ENCODE peak calls at places on chromosomes 1 and 21, in four cellular contexts. Y, D, M and V are unnamed samples.
A peak's percentile ranks its signal among the peaks of the same experiment; 100 is the strongest.

GRCh38 chr21:37575536-37576083 is 209.0 kb downstream of the DYRK1A start:
- DNase-seq in Y (no peak), D (no peak), M (no peak), V (no peak)

GRCh38 chr1:231387770-231388669 is 34.1 kb downstream of the EGLN1 start:
- DNase-seq in Y (no peak), M (no peak), D (no peak), V (no peak)

GRCh38 chr1:176692431-176692830 is 229.5 kb downstream of the PAPPA2 start:
- DNase-seq in Y (no peak), M (no peak), D (no peak), V (peak; percentile 55)

GRCh38 chr1:30728832-30729638 is 5.7 kb upstream of the MATN1 start:
- DNase-seq in M (no peak), Y (no peak), D (no peak), V (no peak)

GRCh38 chr1:93690921-93691789 is 9.5 kb upstream of the BCAR3 start:
- DNase-seq in Y (no peak), M (no peak), D (no peak), V (no peak)

GRCh38 chr1:227926896-227927885 is 20.5 kb downstream of the WNT9A start:
- DNase-seq in M (no peak), Y (no peak), D (no peak), V (no peak)

GRCh38 chr1:18047122-18047521 is 60.5 kb upstream of the IGSF21 start:
- DNase-seq in Y (no peak), M (no peak), D (no peak), V (no peak)

GRCh38 chr1:113677250-113678158 is 81.8 kb downstream of the PHTF1 start:
- DNase-seq in Y (peak; percentile 49), D (no peak), M (peak; percentile 84), V (peak; percentile 74)

GRCh38 chr1:200029035-200029623 is 1.6 kb downstream of the NR5A2 start:
- DNase-seq in M (no peak), D (no peak), Y (peak; percentile 72), V (peak; percentile 79)

GRCh38 chr1:67814121-67814772 is 19.0 kb downstream of the GNG12 start:
- DNase-seq in M (no peak), Y (no peak), D (no peak), V (no peak)

GRCh38 chr1:221772107-221772506 is 30.2 kb upstream of the DUSP10 start:
- DNase-seq in Y (no peak), M (no peak), D (no peak), V (no peak)

GRCh38 chr1:30783244-30783915 is 25.8 kb upstream of the LAPTM5 start:
- DNase-seq in D (no peak), M (peak; percentile 75), Y (no peak), V (no peak)

GRCh38 chr1:228362141-228362883 is 44.3 kb downstream of the TRIM11 start:
- DNase-seq in D (no peak), M (no peak), Y (no peak), V (no peak)

GRCh38 chr1:246300653-246301549 is 206.2 kb downstream of the SMYD3 start:
- DNase-seq in M (no peak), Y (no peak), D (no peak), V (no peak)

GRCh38 chr1:183148599-183148998 is 37.5 kb upstream of the LAMC2 start:
- DNase-seq in M (no peak), D (no peak), Y (no peak), V (no peak)

GRCh38 chr21:41481191-41481590 is 26.8 kb downstream of the TMPRSS2 start:
- DNase-seq in Y (no peak), M (no peak), D (no peak), V (no peak)

GRCh38 chr1:24189528-24189927 is 2.4 kb upstream of the IFNLR1 start:
- DNase-seq in Y (no peak), M (no peak), D (peak; percentile 80), V (no peak)

GRCh38 chr1:36711480-36711879 is 228.8 kb upstream of the CSF3R start:
- DNase-seq in D (no peak), M (no peak), Y (no peak), V (no peak)

GRCh38 chr1:170156594-170156993 is 10.8 kb downstream of the NTMT2 start:
- DNase-seq in D (no peak), Y (no peak), M (no peak), V (no peak)

GRCh38 chr1:114248162-114248561 is 94.5 kb upstream of the SYT6 start:
- DNase-seq in D (no peak), Y (no peak), M (no peak), V (no peak)

GRCh38 chr1:20730690-20731056 is 1.8 kb downstream of the SH2D5 start:
- DNase-seq in Y (no peak), M (no peak), D (no peak), V (peak; percentile 28)

GRCh38 chr1:112971006-112971405 is 15.0 kb upstream of the SLC16A1 start:
- DNase-seq in Y (no peak), D (no peak), M (no peak), V (no peak)

GRCh38 chr1:243730499-243731150 is 119.4 kb downstream of the AKT3 start:
- DNase-seq in Y (no peak), M (no peak), D (no peak), V (no peak)

GRCh38 chr1:212366901-212367300 is 47.8 kb downstream of the PACC1 start:
- DNase-seq in Y (no peak), M (no peak), D (no peak), V (no peak)

GRCh38 chr1:180912211-180912800 is 391 bp upstream of the KIAA1614 start:
- DNase-seq in Y (no peak), M (no peak), D (no peak), V (no peak)

GRCh38 chr1:170162385-170163226 is 16.8 kb downstream of the NTMT2 start:
- DNase-seq in D (no peak), Y (no peak), M (no peak), V (no peak)

GRCh38 chr21:25464275-25464674 is 143.0 kb downstream of the MRPL39 start:
- DNase-seq in Y (no peak), D (no peak), M (no peak), V (no peak)

GRCh38 chr1:4044967-4045366 is 144.9 kb upstream of the C1orf174 start:
- DNase-seq in D (no peak), M (no peak), Y (no peak), V (no peak)

GRCh38 chr1:155078496-155079209 is at the start of gene EFNA3:
- DNase-seq in M (peak; percentile 98), D (no peak), Y (peak; percentile 50), V (peak; percentile 98)

GRCh38 chr1:107926436-107927080 is 38.4 kb downstream of the VAV3 start:
- DNase-seq in Y (no peak), M (no peak), D (no peak), V (no peak)

DNA sequence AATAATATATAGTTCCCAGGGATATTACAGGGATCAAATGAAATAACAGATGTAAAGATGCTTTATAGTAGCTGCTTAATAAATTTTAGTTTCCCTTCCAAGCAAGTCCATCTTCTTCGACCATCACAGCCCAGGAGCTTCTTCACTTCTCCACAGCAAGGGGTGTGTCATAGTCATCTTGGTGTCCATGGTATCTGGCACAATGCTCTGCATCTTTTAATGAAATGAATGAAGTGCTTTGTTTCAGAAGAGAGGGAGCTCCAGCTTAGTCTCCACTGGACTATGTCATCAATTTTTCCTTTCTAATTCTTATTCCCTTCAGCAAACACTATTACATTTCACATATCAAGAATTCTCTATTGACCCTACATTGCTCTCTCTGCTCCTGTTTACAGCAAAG is 4.9 kb upstream of the MACF1 start:
- DNase-seq in Y (no peak), D (no peak), M (no peak), V (no peak)
- TF ChIP-seq RAD21 in Y (no peak), D (no peak), M (no peak), V (no peak)

DNA sequence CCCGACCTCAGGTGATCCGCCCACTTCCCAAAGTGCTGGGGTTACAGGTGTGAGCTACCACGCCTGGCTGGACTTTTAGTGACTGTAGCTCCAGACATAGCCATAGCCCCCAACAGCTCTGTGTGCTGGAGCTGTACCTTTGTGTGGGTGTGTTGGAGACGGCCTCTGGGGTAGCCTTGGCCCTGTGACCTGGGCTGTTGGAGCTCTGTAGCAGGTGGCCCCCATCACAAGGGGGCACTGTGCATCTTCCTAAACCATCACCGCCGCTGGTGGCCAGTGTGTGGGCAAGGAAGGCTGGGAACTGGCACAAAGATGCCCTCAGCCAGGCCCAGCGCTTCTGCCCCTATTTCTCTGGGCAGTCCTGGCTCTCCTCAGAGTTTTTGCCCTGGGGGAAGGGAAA is 38.4 kb upstream of the FOXO6 start:
- DNase-seq in M (peak; percentile 62), Y (peak; percentile 55), D (no peak), V (peak; percentile 79)
- TF ChIP-seq RCOR1 in M (no peak), Y (no peak), D (no peak), V (no peak)

DNA sequence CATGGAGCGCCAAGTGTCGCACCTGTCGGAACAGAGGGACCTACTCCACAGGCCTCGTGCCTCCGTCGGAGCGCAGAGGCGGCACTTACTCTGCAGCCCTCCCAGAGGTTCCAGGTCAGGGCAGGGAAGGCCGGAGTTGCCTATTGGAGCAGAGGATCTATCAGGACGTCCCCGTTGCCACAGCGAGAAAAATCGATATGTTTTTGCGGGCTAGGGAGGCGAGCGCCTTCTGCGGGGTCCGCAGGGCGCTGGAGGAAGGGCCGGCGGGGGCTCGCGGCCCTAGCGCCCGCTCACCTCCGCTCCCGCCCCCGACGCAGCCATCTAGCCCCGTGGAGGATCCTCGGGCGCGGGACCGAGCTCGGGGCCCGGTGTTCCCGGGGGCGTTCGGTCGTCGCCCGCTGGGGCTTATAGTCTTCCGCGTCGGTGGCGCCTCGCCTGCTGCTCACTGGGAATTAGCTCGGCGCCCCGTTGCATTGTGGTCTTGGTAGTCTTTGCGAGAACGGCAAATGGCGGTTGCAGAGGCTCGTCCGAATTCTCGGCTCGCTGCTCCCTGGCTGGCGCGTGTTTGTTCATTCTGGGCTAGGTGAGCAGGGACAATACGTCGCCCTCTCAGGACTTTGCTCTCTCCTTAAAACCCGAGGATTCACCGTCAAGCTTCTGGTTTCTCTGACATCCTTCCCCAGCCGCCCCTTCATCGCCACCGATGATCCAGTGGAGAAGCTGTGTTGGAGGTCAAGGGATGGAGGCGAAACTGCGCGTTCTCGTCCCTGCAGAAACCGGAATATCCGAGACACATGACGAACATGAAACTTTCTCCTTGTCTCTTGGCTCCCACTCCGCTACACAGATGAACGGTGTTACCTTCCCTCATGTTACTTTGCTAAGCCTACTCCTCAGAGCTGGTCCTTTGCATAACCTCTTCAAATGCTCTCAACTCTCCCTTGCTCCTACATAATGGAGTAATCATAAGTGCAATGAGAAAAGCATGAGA is at the start of gene JTB:
- DNase-seq in Y (peak; percentile 82), M (peak; percentile 83), D (no peak), V (peak; percentile 89)
- TF ChIP-seq REST in Y (no peak), M (no peak), D (no peak), V (no peak)

GRCh38 chr1:32755098-32755809 is 52.7 kb upstream of the SYNC start:
- DNase-seq in D (no peak), Y (no peak), M (no peak), V (no peak)

GRCh38 chr1:32754282-32755097 is 51.9 kb upstream of the SYNC start:
- DNase-seq in Y (no peak), D (no peak), M (peak; percentile 77), V (peak; percentile 71)

GRCh38 chr1:32757213-32757895 is 54.8 kb upstream of the SYNC start:
- DNase-seq in D (no peak), M (peak; percentile 86), Y (no peak), V (no peak)

GRCh38 chr1:32755810-32756159 is 53.2 kb upstream of the SYNC start:
- DNase-seq in D (no peak), M (no peak), Y (no peak), V (no peak)

GRCh38 chr1:32753532-32754281 is 51.1 kb upstream of the SYNC start:
- DNase-seq in Y (no peak), M (peak; percentile 99), D (no peak), V (peak; percentile 100)
- TF ChIP-seq RAD21 in Y (no peak), M (no peak), D (no peak), V (no peak)